ENCODE peak calls at places on chromosomes 12 and 14, in seven cellular contexts. One of them, this sample, is unnamed.

GRCh38 chr12:131133015-131133905 is 179.6 kb downstream of the ADGRD1 start:
- DNase-seq in pancreas: no peak
- DNase-seq in AG04450: no peak
- DNase-seq in ovary: peak; percentile 53
- DNase-seq in sigmoid colon: peak; percentile 83
- DNase-seq in iPS DF 6.9: no peak
- DNase-seq in effector memory CD4-positive, alpha-beta T cell: no peak
- DNase-seq in this sample: no peak

GRCh38 chr12:53004178-53004577 is 2.1 kb upstream of the EIF4B start:
- DNase-seq in pancreas: no peak
- DNase-seq in AG04450: no peak
- DNase-seq in ovary: no peak
- DNase-seq in sigmoid colon: no peak
- DNase-seq in iPS DF 6.9: no peak
- DNase-seq in effector memory CD4-positive, alpha-beta T cell: no peak
- DNase-seq in this sample: no peak

GRCh38 chr12:117994551-117995438 is 21.7 kb upstream of the RFC5 start:
- DNase-seq in pancreas: no peak
- DNase-seq in AG04450: no peak
- DNase-seq in ovary: no peak
- DNase-seq in sigmoid colon: no peak
- DNase-seq in iPS DF 6.9: no peak
- DNase-seq in effector memory CD4-positive, alpha-beta T cell: no peak
- DNase-seq in this sample: no peak

GRCh38 chr12:108856170-108856427 is 1.3 kb downstream of the SSH1 start:
- DNase-seq in pancreas: peak; percentile 58
- DNase-seq in AG04450: no peak
- DNase-seq in ovary: no peak
- DNase-seq in sigmoid colon: no peak
- DNase-seq in iPS DF 6.9: no peak
- DNase-seq in effector memory CD4-positive, alpha-beta T cell: no peak
- DNase-seq in this sample: no peak

GRCh38 chr12:112901271-112901670 is 5.5 kb upstream of the OAS1 start:
- DNase-seq in pancreas: no peak
- DNase-seq in AG04450: no peak
- DNase-seq in ovary: no peak
- DNase-seq in sigmoid colon: no peak
- DNase-seq in iPS DF 6.9: no peak
- DNase-seq in effector memory CD4-positive, alpha-beta T cell: no peak
- DNase-seq in this sample: no peak

GRCh38 chr12:97609957-97610356 is 147.4 kb downstream of the RMST start:
- DNase-seq in pancreas: no peak
- DNase-seq in AG04450: no peak
- DNase-seq in ovary: no peak
- DNase-seq in sigmoid colon: no peak
- DNase-seq in iPS DF 6.9: no peak
- DNase-seq in effector memory CD4-positive, alpha-beta T cell: no peak
- DNase-seq in this sample: no peak

GRCh38 chr14:33837943-33838683 is 112.8 kb downstream of the EGLN3 start:
- DNase-seq in pancreas: no peak
- DNase-seq in AG04450: no peak
- DNase-seq in ovary: no peak
- DNase-seq in sigmoid colon: no peak
- DNase-seq in iPS DF 6.9: no peak
- DNase-seq in effector memory CD4-positive, alpha-beta T cell: no peak
- DNase-seq in this sample: no peak

GRCh38 chr12:102567031-102567985 is 86.9 kb upstream of the IGF1 start:
- DNase-seq in pancreas: no peak
- DNase-seq in AG04450: peak; percentile 21
- DNase-seq in ovary: no peak
- DNase-seq in sigmoid colon: no peak
- DNase-seq in iPS DF 6.9: no peak
- DNase-seq in effector memory CD4-positive, alpha-beta T cell: no peak
- DNase-seq in this sample: no peak

GRCh38 chr12:96047621-96048211 is 12.3 kb upstream of the LTA4H start:
- DNase-seq in pancreas: no peak
- DNase-seq in AG04450: no peak
- DNase-seq in ovary: no peak
- DNase-seq in sigmoid colon: peak; percentile 71
- DNase-seq in iPS DF 6.9: no peak
- DNase-seq in effector memory CD4-positive, alpha-beta T cell: no peak
- DNase-seq in this sample: peak; percentile 69

GRCh38 chr12:82414926-82415325 is 56.6 kb downstream of the METTL25 start:
- DNase-seq in pancreas: no peak
- DNase-seq in AG04450: no peak
- DNase-seq in ovary: no peak
- DNase-seq in sigmoid colon: no peak
- DNase-seq in iPS DF 6.9: no peak
- DNase-seq in effector memory CD4-positive, alpha-beta T cell: no peak
- DNase-seq in this sample: no peak

GRCh38 chr12:105014603-105015002 is 28.5 kb downstream of the NOPCHAP1 start:
- DNase-seq in pancreas: no peak
- DNase-seq in AG04450: no peak
- DNase-seq in ovary: no peak
- DNase-seq in sigmoid colon: no peak
- DNase-seq in iPS DF 6.9: no peak
- DNase-seq in effector memory CD4-positive, alpha-beta T cell: no peak
- DNase-seq in this sample: no peak

GRCh38 chr14:93036652-93037341 is 78.9 kb downstream of the ITPK1 start:
- DNase-seq in pancreas: peak; percentile 39
- DNase-seq in AG04450: no peak
- DNase-seq in ovary: no peak
- DNase-seq in sigmoid colon: peak; percentile 82
- DNase-seq in iPS DF 6.9: no peak
- DNase-seq in effector memory CD4-positive, alpha-beta T cell: no peak
- DNase-seq in this sample: no peak

GRCh38 chr12:43306066-43306465 is 245.9 kb downstream of the ADAMTS20 start:
- DNase-seq in pancreas: no peak
- DNase-seq in AG04450: peak; percentile 93
- DNase-seq in ovary: no peak
- DNase-seq in sigmoid colon: peak; percentile 71
- DNase-seq in iPS DF 6.9: no peak
- DNase-seq in effector memory CD4-positive, alpha-beta T cell: no peak
- DNase-seq in this sample: no peak

GRCh38 chr12:12807970-12808702 is 5.0 kb upstream of the DDX47 start:
- DNase-seq in pancreas: no peak
- DNase-seq in AG04450: no peak
- DNase-seq in ovary: no peak
- DNase-seq in sigmoid colon: peak; percentile 71
- DNase-seq in iPS DF 6.9: no peak
- DNase-seq in effector memory CD4-positive, alpha-beta T cell: no peak
- DNase-seq in this sample: no peak

GRCh38 chr14:45072121-45072520 is 11.8 kb upstream of the PRPF39 start:
- DNase-seq in pancreas: no peak
- DNase-seq in AG04450: no peak
- DNase-seq in ovary: no peak
- DNase-seq in sigmoid colon: no peak
- DNase-seq in iPS DF 6.9: no peak
- DNase-seq in effector memory CD4-positive, alpha-beta T cell: no peak
- DNase-seq in this sample: no peak

GRCh38 chr12:121400332-121401139 is 618 bp downstream of the RNF34 start:
- DNase-seq in pancreas: peak; percentile 80
- DNase-seq in AG04450: no peak
- DNase-seq in ovary: no peak
- DNase-seq in sigmoid colon: peak; percentile 73
- DNase-seq in iPS DF 6.9: peak; percentile 11
- DNase-seq in effector memory CD4-positive, alpha-beta T cell: peak; percentile 27
- DNase-seq in this sample: peak; percentile 29

GRCh38 chr12:65098364-65098763 is 22.7 kb downstream of the WIF1 start:
- DNase-seq in pancreas: no peak
- DNase-seq in AG04450: no peak
- DNase-seq in ovary: no peak
- DNase-seq in sigmoid colon: no peak
- DNase-seq in iPS DF 6.9: no peak
- DNase-seq in effector memory CD4-positive, alpha-beta T cell: no peak
- DNase-seq in this sample: no peak

GRCh38 chr14:75213172-75213571 is 36.8 kb upstream of the TMED10 start:
- DNase-seq in pancreas: no peak
- DNase-seq in AG04450: no peak
- DNase-seq in ovary: no peak
- DNase-seq in sigmoid colon: no peak
- DNase-seq in iPS DF 6.9: no peak
- DNase-seq in effector memory CD4-positive, alpha-beta T cell: no peak
- DNase-seq in this sample: no peak

GRCh38 chr14:97719931-97720330 is 922.7 kb downstream of the VRK1 start:
- DNase-seq in pancreas: no peak
- DNase-seq in AG04450: no peak
- DNase-seq in ovary: no peak
- DNase-seq in sigmoid colon: no peak
- DNase-seq in iPS DF 6.9: no peak
- DNase-seq in effector memory CD4-positive, alpha-beta T cell: peak; percentile 7
- DNase-seq in this sample: no peak

GRCh38 chr12:28035483-28035882 is 63.0 kb upstream of the PTHLH start:
- DNase-seq in pancreas: no peak
- DNase-seq in AG04450: no peak
- DNase-seq in ovary: no peak
- DNase-seq in sigmoid colon: no peak
- DNase-seq in iPS DF 6.9: no peak
- DNase-seq in effector memory CD4-positive, alpha-beta T cell: no peak
- DNase-seq in this sample: no peak

GRCh38 chr14:73260574-73260973 is 23.3 kb downstream of the PAPLN start:
- DNase-seq in pancreas: peak; percentile 54
- DNase-seq in AG04450: no peak
- DNase-seq in ovary: no peak
- DNase-seq in sigmoid colon: no peak
- DNase-seq in iPS DF 6.9: no peak
- DNase-seq in effector memory CD4-positive, alpha-beta T cell: no peak
- DNase-seq in this sample: no peak
- H3K27ac ChIP-seq in pancreas: no peak overlapping the region
- H3K27ac ChIP-seq in AG04450: no peak overlapping the region
- H3K27ac ChIP-seq in ovary: no peak overlapping the region
- H3K27ac ChIP-seq in sigmoid colon: no peak overlapping the region
- H3K27ac ChIP-seq in iPS DF 6.9: no peak overlapping the region
- H3K27ac ChIP-seq in effector memory CD4-positive, alpha-beta T cell: no peak overlapping the region
- H3K27ac ChIP-seq in this sample: no peak overlapping the region

GRCh38 chr12:32896438-32897275 is at the start of gene PKP2:
- DNase-seq in pancreas: peak; percentile 94
- DNase-seq in AG04450: no peak
- DNase-seq in ovary: peak; percentile 60
- DNase-seq in sigmoid colon: no peak
- DNase-seq in iPS DF 6.9: peak; percentile 66
- DNase-seq in effector memory CD4-positive, alpha-beta T cell: no peak
- DNase-seq in this sample: peak; percentile 71
- H3K27ac ChIP-seq in pancreas: peak within 1 kb of the TSS; percentile 80
- H3K27ac ChIP-seq in AG04450: no peak within 1 kb of the TSS
- H3K27ac ChIP-seq in ovary: peak within 1 kb of the TSS; percentile 83
- H3K27ac ChIP-seq in sigmoid colon: peak within 1 kb of the TSS; percentile 53
- H3K27ac ChIP-seq in iPS DF 6.9: no peak within 1 kb of the TSS
- H3K27ac ChIP-seq in effector memory CD4-positive, alpha-beta T cell: no peak within 1 kb of the TSS
- H3K27ac ChIP-seq in this sample: no peak within 1 kb of the TSS

DNA sequence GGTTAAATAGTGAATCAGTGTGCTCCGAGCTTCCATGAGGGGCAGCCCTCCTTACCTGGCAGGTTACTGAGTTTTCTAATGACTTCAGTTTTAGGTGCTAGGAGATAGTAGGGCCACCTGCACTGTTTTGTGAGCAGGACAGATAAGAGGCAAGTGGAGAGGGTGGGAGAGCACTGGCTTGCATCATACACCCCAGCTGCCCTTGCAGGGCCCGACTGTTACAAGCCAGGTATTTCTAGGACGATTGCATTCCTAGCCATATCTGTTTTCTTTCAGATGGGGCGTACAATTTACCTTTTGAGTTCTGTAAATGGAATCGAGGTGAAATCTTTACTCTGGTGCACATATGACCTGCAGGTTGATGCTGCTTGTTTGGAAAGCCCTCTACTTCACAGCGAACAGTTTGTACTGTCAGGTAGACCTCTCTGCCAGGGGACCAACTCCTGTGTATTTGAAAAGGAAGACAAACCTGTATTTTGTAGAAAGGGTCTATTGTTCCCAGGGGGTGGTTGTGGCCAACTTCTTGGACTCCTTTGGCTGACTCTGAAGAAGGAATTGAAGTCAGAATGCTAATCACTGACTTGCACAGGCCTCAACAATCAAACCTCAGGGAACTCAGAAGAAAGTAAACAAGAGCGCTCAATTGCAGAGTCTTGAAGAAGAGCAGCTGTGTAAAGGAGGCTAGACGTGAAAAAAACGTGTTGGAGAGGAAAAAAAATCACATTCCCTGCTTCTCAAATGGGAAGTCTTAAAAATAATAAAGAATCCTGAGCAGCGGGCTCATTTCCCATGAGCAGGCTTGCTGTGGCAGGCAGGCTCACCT is 57.2 kb downstream of the ETV6 start:
- DNase-seq in pancreas: no peak
- DNase-seq in AG04450: no peak
- DNase-seq in ovary: no peak
- DNase-seq in sigmoid colon: no peak
- DNase-seq in iPS DF 6.9: no peak
- DNase-seq in effector memory CD4-positive, alpha-beta T cell: no peak
- DNase-seq in this sample: no peak
- H3K27ac ChIP-seq in pancreas: peak overlapping the region; percentile 77
- H3K27ac ChIP-seq in AG04450: no peak overlapping the region
- H3K27ac ChIP-seq in ovary: peak overlapping the region; percentile 67
- H3K27ac ChIP-seq in sigmoid colon: peak overlapping the region; percentile 62
- H3K27ac ChIP-seq in iPS DF 6.9: no peak overlapping the region
- H3K27ac ChIP-seq in effector memory CD4-positive, alpha-beta T cell: no peak overlapping the region
- H3K27ac ChIP-seq in this sample: no peak overlapping the region

GRCh38 chr14:102496331-102496691 is 13.3 kb downstream of the ANKRD9 start:
- DNase-seq in pancreas: no peak
- DNase-seq in AG04450: no peak
- DNase-seq in ovary: no peak
- DNase-seq in sigmoid colon: no peak
- DNase-seq in iPS DF 6.9: no peak
- DNase-seq in effector memory CD4-positive, alpha-beta T cell: no peak
- DNase-seq in this sample: no peak

GRCh38 chr14:102498005-102498677 is 11.4 kb downstream of the ANKRD9 start:
- DNase-seq in pancreas: no peak
- DNase-seq in AG04450: no peak
- DNase-seq in ovary: no peak
- DNase-seq in sigmoid colon: no peak
- DNase-seq in iPS DF 6.9: no peak
- DNase-seq in effector memory CD4-positive, alpha-beta T cell: no peak
- DNase-seq in this sample: no peak

GRCh38 chr14:102496955-102497744 is 12.4 kb downstream of the ANKRD9 start:
- DNase-seq in pancreas: no peak
- DNase-seq in AG04450: no peak
- DNase-seq in ovary: no peak
- DNase-seq in sigmoid colon: no peak
- DNase-seq in iPS DF 6.9: no peak
- DNase-seq in effector memory CD4-positive, alpha-beta T cell: no peak
- DNase-seq in this sample: no peak

GRCh38 chr14:102493585-102493984 is 16.0 kb downstream of the ANKRD9 start:
- DNase-seq in pancreas: peak; percentile 40
- DNase-seq in AG04450: no peak
- DNase-seq in ovary: no peak
- DNase-seq in sigmoid colon: no peak
- DNase-seq in iPS DF 6.9: no peak
- DNase-seq in effector memory CD4-positive, alpha-beta T cell: no peak
- DNase-seq in this sample: no peak

GRCh38 chr14:102495482-102496330 is 13.9 kb downstream of the ANKRD9 start:
- DNase-seq in pancreas: no peak
- DNase-seq in AG04450: no peak
- DNase-seq in ovary: no peak
- DNase-seq in sigmoid colon: no peak
- DNase-seq in iPS DF 6.9: no peak
- DNase-seq in effector memory CD4-positive, alpha-beta T cell: no peak
- DNase-seq in this sample: no peak
- H3K27ac ChIP-seq in pancreas: no peak overlapping the region
- H3K27ac ChIP-seq in AG04450: no peak overlapping the region
- H3K27ac ChIP-seq in ovary: no peak overlapping the region
- H3K27ac ChIP-seq in sigmoid colon: no peak overlapping the region
- H3K27ac ChIP-seq in iPS DF 6.9: no peak overlapping the region
- H3K27ac ChIP-seq in effector memory CD4-positive, alpha-beta T cell: no peak overlapping the region
- H3K27ac ChIP-seq in this sample: no peak overlapping the region